ENCODE peak calls at places on chromosomes 6 and 20, in seven cellular contexts. E is naive B cell; V is AG09309; X is caudate nucleus; B is HT1080; D is activated CD4-positive, alpha-beta T cell treated with anti-CD3 and anti-CD28 coated beads, Interleukin-2, amount 10 ng/mL, durations not matched to agents 24 days and 14 days; H is neuronal stem cell. M is an unnamed sample.
A peak's percentile ranks its signal among the peaks of the same experiment; 100 is the strongest.

GRCh38 chr20:6765469-6766058 is 1.9 kb upstream of the BMP2 start:
- DNase-seq in E (peak; percentile 19), D (peak; percentile 63), H (peak; percentile 57), V (peak; percentile 28), X (peak; percentile 5), B (peak; percentile 79), M (no peak)

GRCh38 chr20:16397053-16397452 is 176.2 kb downstream of the KIF16B start:
- DNase-seq in H (no peak), B (no peak), X (peak; percentile 22), E (no peak), D (no peak), V (no peak), M (peak; percentile 64)

GRCh38 chr6:130672153-130672552 is 155.1 kb upstream of the SMLR1 start:
- DNase-seq in H (no peak), D (no peak), B (no peak), E (no peak), V (no peak), X (no peak), M (no peak)

GRCh38 chr6:32484614-32484998 is 44.9 kb downstream of the HLA-DRA start:
- DNase-seq in D (no peak), V (no peak), E (no peak), X (no peak), H (no peak), B (no peak), M (no peak)

GRCh38 chr6:16481680-16482079 is 243.3 kb downstream of the GMPR start:
- DNase-seq in D (peak; percentile 92), B (no peak), X (no peak), V (no peak), H (no peak), E (no peak), M (no peak)

GRCh38 chr20:51287628-51288413 is 254.7 kb downstream of the NFATC2 start:
- DNase-seq in X (no peak), H (no peak), V (no peak), B (no peak), E (no peak), D (no peak), M (no peak)

GRCh38 chr6:1917628-1918371 is 308.1 kb downstream of the FOXC1 start:
- DNase-seq in H (no peak), B (peak; percentile 98), E (no peak), X (no peak), D (peak; percentile 62), V (no peak), M (peak; percentile 70)

GRCh38 chr20:16514145-16514544 is 59.1 kb downstream of the KIF16B start:
- DNase-seq in V (no peak), H (no peak), X (no peak), E (no peak), B (no peak), D (no peak), M (no peak)

GRCh38 chr6:54916858-54917257 is 70.3 kb downstream of the FAM83B start:
- DNase-seq in X (no peak), V (peak; percentile 37), D (no peak), B (peak; percentile 73), E (no peak), H (no peak), M (no peak)

GRCh38 chr6:121912905-121913304 is 477.5 kb downstream of the GJA1 start:
- DNase-seq in X (no peak), D (no peak), H (no peak), E (no peak), V (no peak), B (no peak), M (no peak)

GRCh38 chr20:47215653-47216397 is 140.7 kb downstream of the ZMYND8 start:
- DNase-seq in E (no peak), H (no peak), V (no peak), X (no peak), B (no peak), D (no peak), M (no peak)

GRCh38 chr6:37239950-37240713 is 17.4 kb upstream of the TBC1D22B start:
- DNase-seq in V (peak; percentile 94), H (no peak), D (peak; percentile 82), E (no peak), B (peak; percentile 95), X (peak; percentile 23), M (peak; percentile 90)

GRCh38 chr6:137157601-137158000 is 15.8 kb downstream of the IL22RA2 start:
- DNase-seq in E (no peak), X (no peak), D (no peak), V (no peak), H (no peak), B (no peak), M (no peak)

GRCh38 chr6:30031381-30031780 is 29.7 kb upstream of the POLR1H start:
- DNase-seq in V (no peak), X (no peak), H (no peak), B (no peak), E (no peak), D (no peak), M (no peak)

GRCh38 chr6:106557837-106558236 is 71.5 kb downstream of the RTN4IP1 start:
- DNase-seq in D (no peak), B (no peak), E (no peak), V (no peak), X (no peak), H (no peak), M (no peak)

GRCh38 chr20:43916073-43916874 is 1.6 kb downstream of the TOX2 start:
- DNase-seq in H (no peak), V (no peak), E (no peak), X (no peak), D (no peak), B (peak; percentile 33), M (no peak)

GRCh38 chr6:157514659-157515496 is 133.9 kb downstream of the ZDHHC14 start:
- DNase-seq in B (peak; percentile 84), E (no peak), D (no peak), V (peak; percentile 27), X (no peak), H (no peak), M (peak; percentile 50)

GRCh38 chr6:82237013-82237412 is 10.5 kb downstream of the IBTK start:
- DNase-seq in V (no peak), X (no peak), D (no peak), B (no peak), H (no peak), E (no peak), M (no peak)

GRCh38 chr20:38979434-38979833 is 17.3 kb downstream of the DHX35 start:
- DNase-seq in X (no peak), E (no peak), B (no peak), D (no peak), H (no peak), V (no peak), M (no peak)

GRCh38 chr6:167570460-167571400 is 245.8 kb downstream of the TTLL2 start:
- DNase-seq in H (no peak), B (no peak), E (no peak), X (no peak), V (no peak), D (no peak), M (no peak)

GRCh38 chr6:107957165-107957908 is 671 bp downstream of the SEC63 start:
- DNase-seq in H (peak; percentile 43), D (peak; percentile 89), E (peak; percentile 50), X (peak; percentile 38), V (no peak), B (peak; percentile 42), M (peak; percentile 52)

GRCh38 chr6:125312950-125313349 is 11.2 kb upstream of the HDDC2 start:
- DNase-seq in E (no peak), B (no peak), V (no peak), H (no peak), D (no peak), X (no peak), M (no peak)

GRCh38 chr20:41672282-41672681 is 54.1 kb upstream of the CHD6 start:
- DNase-seq in H (no peak), B (no peak), E (no peak), D (no peak), X (no peak), V (no peak), M (no peak)

GRCh38 chr6:157825243-157825904 is 2.3 kb downstream of the SNX9 start:
- DNase-seq in B (no peak), X (no peak), E (no peak), D (no peak), H (no peak), V (no peak), M (no peak)